ENCODE peak calls at places on chromosomes 5 and 9, in four cellular contexts. One of them, this sample, is unnamed.

GRCh38 chr9:128372784-128373183 is 1.6 kb downstream of the URM1 start:
- DNase-seq in H1: no peak
- DNase-seq in HepG2: no peak
- DNase-seq in K562: no peak
- DNase-seq in this sample: no peak

GRCh38 chr9:81826541-81826906 is 101.7 kb upstream of the SPATA31D4 start:
- DNase-seq in H1: no peak
- DNase-seq in HepG2: no peak
- DNase-seq in K562: no peak
- DNase-seq in this sample: no peak

GRCh38 chr5:88034520-88034919 is 234.1 kb downstream of the TMEM161B start:
- DNase-seq in H1: no peak
- DNase-seq in HepG2: no peak
- DNase-seq in K562: no peak
- DNase-seq in this sample: no peak

GRCh38 chr5:99911971-99912370 is 623.2 kb upstream of the FAM174A start:
- DNase-seq in H1: no peak
- DNase-seq in HepG2: no peak
- DNase-seq in K562: no peak
- DNase-seq in this sample: no peak

GRCh38 chr5:51388488-51389325 is 5.5 kb downstream of the ISL1 start:
- DNase-seq in H1: no peak
- DNase-seq in HepG2: no peak
- DNase-seq in K562: no peak
- DNase-seq in this sample: no peak

GRCh38 chr5:108521841-108522506 is 140.1 kb upstream of the FBXL17 start:
- DNase-seq in H1: no peak
- DNase-seq in HepG2: peak
- DNase-seq in K562: peak
- DNase-seq in this sample: no peak

GRCh38 chr5:178651046-178651810 is 24.4 kb upstream of the CLK4 start:
- DNase-seq in H1: no peak
- DNase-seq in HepG2: no peak
- DNase-seq in K562: no peak
- DNase-seq in this sample: no peak

GRCh38 chr5:141313711-141314110 is 6.9 kb downstream of the TAF7 start:
- DNase-seq in H1: no peak
- DNase-seq in HepG2: no peak
- DNase-seq in K562: no peak
- DNase-seq in this sample: no peak

GRCh38 chr5:68041293-68041692 is 174.3 kb upstream of the PIK3R1 start:
- DNase-seq in H1: no peak
- DNase-seq in HepG2: no peak
- DNase-seq in K562: no peak
- DNase-seq in this sample: no peak

GRCh38 chr9:95611354-95611753 is 94.6 kb upstream of the PTCH1 start:
- DNase-seq in H1: no peak
- DNase-seq in HepG2: no peak
- DNase-seq in K562: no peak
- DNase-seq in this sample: no peak

GRCh38 chr9:83130541-83130940 is 67.6 kb upstream of the RASEF start:
- DNase-seq in H1: no peak
- DNase-seq in HepG2: no peak
- DNase-seq in K562: no peak
- DNase-seq in this sample: no peak

GRCh38 chr9:91676042-91676441 is 252.4 kb upstream of the NFIL3 start:
- DNase-seq in H1: no peak
- DNase-seq in HepG2: peak
- DNase-seq in K562: no peak
- DNase-seq in this sample: no peak

GRCh38 chr5:42951169-42951846 is 88.8 kb downstream of the ANXA2R start:
- DNase-seq in H1: no peak
- DNase-seq in HepG2: no peak
- DNase-seq in K562: no peak
- DNase-seq in this sample: no peak

GRCh38 chr5:6269925-6270324 is 108.4 kb downstream of the MED10 start:
- DNase-seq in H1: no peak
- DNase-seq in HepG2: no peak
- DNase-seq in K562: no peak
- DNase-seq in this sample: no peak

GRCh38 chr5:174533771-174534221 is 190.6 kb upstream of the MSX2 start:
- DNase-seq in H1: no peak
- DNase-seq in HepG2: no peak
- DNase-seq in K562: no peak
- DNase-seq in this sample: no peak

GRCh38 chr5:131114754-131115153 is 50.3 kb downstream of the HINT1 start:
- DNase-seq in H1: no peak
- DNase-seq in HepG2: no peak
- DNase-seq in K562: no peak
- DNase-seq in this sample: no peak

DNA sequence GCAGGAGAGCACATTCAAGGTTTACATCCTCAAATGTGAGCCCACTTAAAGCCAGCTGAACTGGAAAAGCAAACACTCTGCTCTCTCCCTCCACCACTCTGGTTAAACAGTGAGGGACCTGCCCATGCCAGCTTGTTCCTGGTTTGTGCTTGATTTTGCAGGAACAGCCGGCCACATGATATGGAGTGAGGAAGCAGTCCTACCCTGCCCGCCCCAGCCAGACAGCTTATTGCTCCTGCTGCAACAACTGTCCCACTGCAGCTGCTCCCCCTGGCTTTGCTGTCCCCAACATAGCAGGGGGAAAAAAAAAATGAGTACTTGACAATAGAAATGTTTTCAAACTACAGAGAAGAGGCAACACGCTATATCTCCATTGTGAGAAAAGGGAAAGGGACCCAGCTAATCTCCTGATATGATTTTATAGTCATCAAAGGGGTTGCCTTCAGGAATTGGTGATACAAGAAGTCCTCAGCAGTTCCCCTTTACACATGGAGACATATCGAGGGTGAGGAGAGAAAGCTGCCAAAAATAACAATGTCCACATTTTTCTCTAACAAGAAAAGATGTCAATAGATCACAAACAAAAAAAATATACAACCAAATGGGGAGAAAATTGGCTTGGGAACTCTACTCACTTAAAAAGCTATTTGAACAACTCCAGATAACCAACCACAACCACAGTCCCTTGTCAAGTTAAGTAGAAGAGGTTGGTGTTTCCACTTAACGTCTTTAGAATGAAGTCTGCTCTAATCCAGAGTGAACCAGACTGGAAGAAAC is 4.6 kb downstream of the MYO10 start:
- DNase-seq in H1: no peak
- DNase-seq in HepG2: no peak
- DNase-seq in K562: no peak
- DNase-seq in this sample: no peak
- TF ChIP-seq ATF3 in H1: no peak
- TF ChIP-seq ATF3 in HepG2: no peak
- TF ChIP-seq ATF3 in K562: no peak
- TF ChIP-seq ATF3 in this sample: no peak

GRCh38 chr5:79318935-79319614 is 83.1 kb downstream of the JMY start:
- DNase-seq in H1: no peak
- DNase-seq in HepG2: no peak
- DNase-seq in K562: peak
- DNase-seq in this sample: no peak
- TF ChIP-seq JUN in H1: no peak
- TF ChIP-seq JUN in HepG2: no peak
- TF ChIP-seq JUN in K562: no peak
- TF ChIP-seq JUN in this sample: no peak

GRCh38 chr5:39543335-39543734 is 118.6 kb upstream of the DAB2 start:
- DNase-seq in H1: no peak
- DNase-seq in HepG2: no peak
- DNase-seq in K562: no peak
- DNase-seq in this sample: no peak

GRCh38 chr5:39541920-39542319 is 117.1 kb upstream of the DAB2 start:
- DNase-seq in H1: no peak
- DNase-seq in HepG2: no peak
- DNase-seq in K562: no peak
- DNase-seq in this sample: no peak

GRCh38 chr5:39542511-39542910 is 117.7 kb upstream of the DAB2 start:
- DNase-seq in H1: no peak
- DNase-seq in HepG2: no peak
- DNase-seq in K562: no peak
- DNase-seq in this sample: no peak

GRCh38 chr5:39547548-39548154 is 122.9 kb upstream of the DAB2 start:
- DNase-seq in H1: no peak
- DNase-seq in HepG2: peak
- DNase-seq in K562: peak
- DNase-seq in this sample: no peak
- TF ChIP-seq ATF3 in H1: no peak
- TF ChIP-seq ATF3 in HepG2: no peak
- TF ChIP-seq ATF3 in K562: no peak
- TF ChIP-seq ATF3 in this sample: no peak

DNA sequence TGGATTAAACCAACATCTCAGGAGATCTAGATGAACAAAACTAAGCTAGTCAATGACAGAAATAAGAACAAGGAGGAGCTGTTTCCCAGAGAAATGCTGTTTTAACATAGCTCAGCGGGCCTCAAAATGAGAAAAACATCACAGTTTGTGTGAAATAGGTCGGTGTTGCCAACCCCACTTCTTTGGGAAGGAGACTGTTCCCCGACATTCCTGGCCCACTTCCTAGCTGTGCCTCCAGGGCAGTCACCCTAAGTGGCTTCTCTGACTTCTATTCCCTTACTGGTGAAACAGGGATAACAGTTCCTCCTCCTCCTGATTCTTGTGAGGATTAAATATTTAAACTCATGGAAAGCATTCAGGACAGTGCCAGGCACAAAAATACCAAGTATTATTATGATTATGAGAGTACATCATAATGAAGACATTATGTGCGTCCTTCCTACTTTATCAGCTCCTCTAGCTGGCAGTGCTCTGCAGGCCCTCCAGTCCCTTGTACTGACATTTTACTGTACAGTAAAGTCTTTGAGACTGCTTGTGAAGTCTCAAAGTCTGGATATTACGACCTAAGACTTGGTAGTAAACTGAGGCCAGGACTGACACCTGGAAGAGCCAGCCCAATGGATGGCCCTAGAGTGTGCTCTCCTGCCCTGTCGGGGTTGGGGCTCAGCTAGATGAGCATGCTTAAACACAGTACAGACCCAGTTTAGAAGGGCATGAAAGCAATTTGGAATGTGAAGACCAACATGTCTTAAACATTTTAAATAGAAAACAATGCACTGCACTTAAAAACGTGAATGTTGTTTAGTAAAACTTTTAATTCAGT is 7.3 kb downstream of the ISCA1 start:
- DNase-seq in H1: no peak
- DNase-seq in HepG2: no peak
- DNase-seq in K562: no peak
- DNase-seq in this sample: no peak
- TF ChIP-seq JUN in H1: no peak
- TF ChIP-seq JUN in HepG2: no peak
- TF ChIP-seq JUN in K562: no peak
- TF ChIP-seq JUN in this sample: no peak

This sample was measured in WTC11.